ENCODE peak calls at places on chromosomes 1 and 21, in eight cellular contexts. One of them, this sample, is unnamed.

GRCh38 chr1:36134805-36135339 is 9.8 kb upstream of the COL8A2 start:
- DNase-seq in mucosa of descending colon: peak
- DNase-seq in lower lobe of right lung: no peak
- DNase-seq in cardiac muscle cell: peak
- DNase-seq in mesothelial cell of epicardium: peak
- DNase-seq in GM23338: peak
- DNase-seq in epithelial cell of esophagus: peak
- DNase-seq in OCI-LY7: peak
- DNase-seq in this sample: peak

GRCh38 chr1:219066631-219067349 is 106.9 kb upstream of the LYPLAL1 start:
- DNase-seq in GM23338: peak
- DNase-seq in mucosa of descending colon: no peak
- DNase-seq in epithelial cell of esophagus: peak
- DNase-seq in mesothelial cell of epicardium: no peak
- DNase-seq in cardiac muscle cell: peak
- DNase-seq in lower lobe of right lung: no peak
- DNase-seq in OCI-LY7: no peak
- DNase-seq in this sample: peak

GRCh38 chr1:54016343-54017282 is 1.4 kb downstream of the LDLRAD1 start:
- DNase-seq in OCI-LY7: no peak
- DNase-seq in mucosa of descending colon: no peak
- DNase-seq in epithelial cell of esophagus: peak
- DNase-seq in cardiac muscle cell: peak
- DNase-seq in GM23338: peak
- DNase-seq in mesothelial cell of epicardium: no peak
- DNase-seq in lower lobe of right lung: peak
- DNase-seq in this sample: peak

GRCh38 chr21:44920694-44921604 is at the start of gene ITGB2:
- DNase-seq in lower lobe of right lung: peak
- DNase-seq in OCI-LY7: peak
- DNase-seq in epithelial cell of esophagus: no peak
- DNase-seq in GM23338: peak
- DNase-seq in cardiac muscle cell: no peak
- DNase-seq in mesothelial cell of epicardium: no peak
- DNase-seq in mucosa of descending colon: no peak
- DNase-seq in this sample: no peak

GRCh38 chr1:109825774-109826173 is 62.1 kb upstream of the EPS8L3 start:
- DNase-seq in lower lobe of right lung: no peak
- DNase-seq in GM23338: no peak
- DNase-seq in mucosa of descending colon: no peak
- DNase-seq in OCI-LY7: no peak
- DNase-seq in epithelial cell of esophagus: no peak
- DNase-seq in mesothelial cell of epicardium: no peak
- DNase-seq in cardiac muscle cell: peak
- DNase-seq in this sample: no peak

GRCh38 chr1:61254629-61255323 is 172.4 kb downstream of the NFIA start:
- DNase-seq in epithelial cell of esophagus: peak
- DNase-seq in lower lobe of right lung: no peak
- DNase-seq in cardiac muscle cell: peak
- DNase-seq in OCI-LY7: no peak
- DNase-seq in GM23338: no peak
- DNase-seq in mucosa of descending colon: no peak
- DNase-seq in mesothelial cell of epicardium: no peak
- DNase-seq in this sample: peak

GRCh38 chr1:233613252-233614172 is at the start of gene KCNK1:
- DNase-seq in cardiac muscle cell: peak
- DNase-seq in mucosa of descending colon: peak
- DNase-seq in mesothelial cell of epicardium: peak
- DNase-seq in lower lobe of right lung: peak
- DNase-seq in OCI-LY7: no peak
- DNase-seq in GM23338: peak
- DNase-seq in epithelial cell of esophagus: peak
- DNase-seq in this sample: peak

GRCh38 chr1:150981805-150982712 is at the start of gene ANXA9:
- DNase-seq in lower lobe of right lung: no peak
- DNase-seq in GM23338: peak
- DNase-seq in cardiac muscle cell: no peak
- DNase-seq in mesothelial cell of epicardium: no peak
- DNase-seq in epithelial cell of esophagus: peak
- DNase-seq in OCI-LY7: no peak
- DNase-seq in mucosa of descending colon: peak
- DNase-seq in this sample: no peak

GRCh38 chr1:22118291-22118992 is 24.5 kb downstream of the WNT4 start:
- DNase-seq in mucosa of descending colon: peak
- DNase-seq in GM23338: no peak
- DNase-seq in epithelial cell of esophagus: no peak
- DNase-seq in OCI-LY7: no peak
- DNase-seq in lower lobe of right lung: no peak
- DNase-seq in cardiac muscle cell: no peak
- DNase-seq in mesothelial cell of epicardium: no peak
- DNase-seq in this sample: no peak

GRCh38 chr1:55893155-55893554 is 678.0 kb upstream of the USP24 start:
- DNase-seq in mucosa of descending colon: no peak
- DNase-seq in OCI-LY7: peak
- DNase-seq in cardiac muscle cell: peak
- DNase-seq in mesothelial cell of epicardium: no peak
- DNase-seq in GM23338: peak
- DNase-seq in epithelial cell of esophagus: peak
- DNase-seq in lower lobe of right lung: no peak
- DNase-seq in this sample: peak

GRCh38 chr1:19251305-19252196 is at the start of the genes EMC1 and MRTO4:
- DNase-seq in GM23338: peak
- DNase-seq in lower lobe of right lung: peak
- DNase-seq in mesothelial cell of epicardium: peak
- DNase-seq in OCI-LY7: peak
- DNase-seq in cardiac muscle cell: peak
- DNase-seq in mucosa of descending colon: peak
- DNase-seq in epithelial cell of esophagus: peak
- DNase-seq in this sample: peak
- TF ChIP-seq CTCF in GM23338: no peak
- TF ChIP-seq CTCF in lower lobe of right lung: no peak
- TF ChIP-seq CTCF in mesothelial cell of epicardium: no peak
- TF ChIP-seq CTCF in OCI-LY7: no peak
- TF ChIP-seq CTCF in cardiac muscle cell: no peak
- TF ChIP-seq CTCF in mucosa of descending colon: no peak
- TF ChIP-seq CTCF in epithelial cell of esophagus: no peak
- TF ChIP-seq CTCF in this sample: no peak

GRCh38 chr1:29753771-29754607 is 517.7 kb downstream of the PTPRU start:
- DNase-seq in lower lobe of right lung: no peak
- DNase-seq in OCI-LY7: no peak
- DNase-seq in epithelial cell of esophagus: no peak
- DNase-seq in GM23338: no peak
- DNase-seq in cardiac muscle cell: no peak
- DNase-seq in mucosa of descending colon: no peak
- DNase-seq in mesothelial cell of epicardium: peak
- DNase-seq in this sample: no peak
- TF ChIP-seq CTCF in lower lobe of right lung: no peak
- TF ChIP-seq CTCF in OCI-LY7: no peak
- TF ChIP-seq CTCF in epithelial cell of esophagus: no peak
- TF ChIP-seq CTCF in GM23338: no peak
- TF ChIP-seq CTCF in cardiac muscle cell: no peak
- TF ChIP-seq CTCF in mucosa of descending colon: no peak
- TF ChIP-seq CTCF in mesothelial cell of epicardium: no peak
- TF ChIP-seq CTCF in this sample: no peak

GRCh38 chr21:40852563-40852962 is 5.6 kb upstream of the DSCAM start:
- DNase-seq in GM23338: peak
- DNase-seq in cardiac muscle cell: no peak
- DNase-seq in mucosa of descending colon: no peak
- DNase-seq in epithelial cell of esophagus: no peak
- DNase-seq in lower lobe of right lung: no peak
- DNase-seq in OCI-LY7: no peak
- DNase-seq in mesothelial cell of epicardium: no peak
- DNase-seq in this sample: no peak
- TF ChIP-seq CTCF in GM23338: peak
- TF ChIP-seq CTCF in cardiac muscle cell: no peak
- TF ChIP-seq CTCF in mucosa of descending colon: no peak
- TF ChIP-seq CTCF in epithelial cell of esophagus: no peak
- TF ChIP-seq CTCF in lower lobe of right lung: no peak
- TF ChIP-seq CTCF in OCI-LY7: no peak
- TF ChIP-seq CTCF in mesothelial cell of epicardium: no peak
- TF ChIP-seq CTCF in this sample: no peak

GRCh38 chr1:70358921-70359564 is 4.5 kb upstream of the ANKRD13C start:
- DNase-seq in OCI-LY7: no peak
- DNase-seq in mucosa of descending colon: no peak
- DNase-seq in epithelial cell of esophagus: peak
- DNase-seq in lower lobe of right lung: no peak
- DNase-seq in GM23338: no peak
- DNase-seq in cardiac muscle cell: peak
- DNase-seq in mesothelial cell of epicardium: no peak
- DNase-seq in this sample: peak

GRCh38 chr1:70353641-70354331 is 736 bp downstream of the ANKRD13C start:
- DNase-seq in OCI-LY7: no peak
- DNase-seq in mucosa of descending colon: no peak
- DNase-seq in lower lobe of right lung: no peak
- DNase-seq in GM23338: peak
- DNase-seq in epithelial cell of esophagus: peak
- DNase-seq in mesothelial cell of epicardium: no peak
- DNase-seq in cardiac muscle cell: peak
- DNase-seq in this sample: peak

GRCh38 chr1:70353038-70353437 is 1.5 kb downstream of the ANKRD13C start:
- DNase-seq in lower lobe of right lung: no peak
- DNase-seq in OCI-LY7: no peak
- DNase-seq in GM23338: no peak
- DNase-seq in cardiac muscle cell: no peak
- DNase-seq in epithelial cell of esophagus: no peak
- DNase-seq in mucosa of descending colon: no peak
- DNase-seq in mesothelial cell of epicardium: no peak
- DNase-seq in this sample: no peak

GRCh38 chr1:70355111-70355407 is 537 bp upstream of the ANKRD13C start:
- DNase-seq in GM23338: no peak
- DNase-seq in mesothelial cell of epicardium: no peak
- DNase-seq in OCI-LY7: no peak
- DNase-seq in cardiac muscle cell: no peak
- DNase-seq in epithelial cell of esophagus: no peak
- DNase-seq in lower lobe of right lung: no peak
- DNase-seq in mucosa of descending colon: no peak
- DNase-seq in this sample: no peak

DNA sequence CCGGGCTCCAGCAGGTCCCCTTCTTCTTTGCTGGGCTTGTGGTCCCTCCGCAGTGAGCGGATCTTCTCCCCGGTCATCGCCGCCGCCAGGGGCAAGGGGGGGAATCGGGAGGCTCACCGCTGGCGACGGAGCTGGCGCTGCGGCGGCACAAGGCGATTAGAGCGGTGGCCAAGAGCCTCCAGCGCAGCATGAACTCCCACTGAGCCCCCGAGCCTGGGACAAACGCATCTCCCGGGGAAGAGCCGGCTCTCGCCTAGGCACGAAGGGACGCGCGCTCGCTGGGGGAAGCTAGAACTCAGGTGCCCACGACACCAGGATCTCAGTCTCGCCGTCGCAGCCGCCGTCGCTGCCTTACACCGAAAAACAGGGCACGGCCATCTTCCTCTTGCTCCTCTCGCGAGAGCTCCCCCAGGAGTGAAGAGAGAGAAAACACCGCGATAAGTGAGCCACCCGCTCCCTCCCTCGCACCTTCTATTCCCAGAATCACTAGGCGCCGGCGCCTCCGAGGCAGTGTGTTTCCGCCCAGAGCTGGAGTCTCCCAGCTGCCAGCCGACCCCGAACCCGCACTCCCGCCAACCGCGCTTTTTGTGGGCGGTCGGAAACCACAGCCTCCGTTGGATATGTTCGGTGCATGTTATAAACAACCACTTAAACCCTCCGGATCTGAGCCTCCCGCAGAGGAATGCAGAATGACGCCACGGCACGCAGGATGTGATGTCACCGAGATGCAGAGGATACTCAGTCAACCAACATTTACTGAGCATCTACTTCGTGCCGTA is at the start of gene ANKRD13C:
- DNase-seq in mesothelial cell of epicardium: peak
- DNase-seq in lower lobe of right lung: peak
- DNase-seq in GM23338: peak
- DNase-seq in OCI-LY7: peak
- DNase-seq in cardiac muscle cell: peak
- DNase-seq in epithelial cell of esophagus: peak
- DNase-seq in mucosa of descending colon: peak
- DNase-seq in this sample: peak
- TF ChIP-seq CTCF in mesothelial cell of epicardium: no peak
- TF ChIP-seq CTCF in lower lobe of right lung: no peak
- TF ChIP-seq CTCF in GM23338: no peak
- TF ChIP-seq CTCF in OCI-LY7: no peak
- TF ChIP-seq CTCF in cardiac muscle cell: no peak
- TF ChIP-seq CTCF in epithelial cell of esophagus: peak
- TF ChIP-seq CTCF in mucosa of descending colon: no peak
- TF ChIP-seq CTCF in this sample: no peak

GRCh38 chr1:101239095-101240040 is 2.5 kb downstream of the S1PR1 start:
- DNase-seq in cardiac muscle cell: no peak
- DNase-seq in GM23338: no peak
- DNase-seq in epithelial cell of esophagus: no peak
- DNase-seq in OCI-LY7: no peak
- DNase-seq in mesothelial cell of epicardium: no peak
- DNase-seq in mucosa of descending colon: no peak
- DNase-seq in lower lobe of right lung: no peak
- DNase-seq in this sample: no peak
- TF ChIP-seq CTCF in cardiac muscle cell: no peak
- TF ChIP-seq CTCF in GM23338: no peak
- TF ChIP-seq CTCF in epithelial cell of esophagus: no peak
- TF ChIP-seq CTCF in OCI-LY7: peak
- TF ChIP-seq CTCF in mesothelial cell of epicardium: peak
- TF ChIP-seq CTCF in mucosa of descending colon: no peak
- TF ChIP-seq CTCF in lower lobe of right lung: peak
- TF ChIP-seq CTCF in this sample: no peak

This sample was measured in fibroblast of the aortic adventitia.